ENCODE peak calls at places on chromosomes 6 and 20, in six cellular contexts. F is MV-4-11, O is T-helper 2 cell, B is upper lobe of right lung, X is left ventricle myocardium inferior, N is hepatic stellate cell. Q is an unnamed sample.

GRCh38 chr20:38635721-38636285 is 34.2 kb downstream of the ARHGAP40 start:
- DNase-seq in B (no peak), N (peak), X (no peak), F (peak), O (no peak), Q (peak)

GRCh38 chr6:31834367-31834703 is 6.8 kb downstream of the HSPA1B start:
- DNase-seq in N (peak), X (peak), F (peak), O (peak), B (peak), Q (peak)

GRCh38 chr20:4947817-4948559 is 53.3 kb downstream of the SLC23A2 start:
- DNase-seq in O (no peak), X (no peak), F (no peak), N (no peak), B (no peak), Q (no peak)

GRCh38 chr6:33344771-33345697 is 27.5 kb upstream of the ZBTB22 start:
- DNase-seq in O (peak), X (peak), F (peak), N (peak), B (peak), Q (peak)

GRCh38 chr6:64270083-64270482 is 634.5 kb downstream of the PHF3 start:
- DNase-seq in N (no peak), X (no peak), B (no peak), F (no peak), O (no peak), Q (no peak)

GRCh38 chr6:169675011-169675410 is 26.8 kb downstream of the WDR27 start:
- DNase-seq in F (no peak), O (no peak), N (no peak), B (no peak), X (no peak), Q (no peak)

GRCh38 chr6:2038096-2038495 is 207.3 kb downstream of the GMDS start:
- DNase-seq in O (peak), X (no peak), F (no peak), B (no peak), N (no peak), Q (no peak)

GRCh38 chr6:144232434-144233223 is 52.5 kb upstream of the UTRN start:
- DNase-seq in F (no peak), X (no peak), O (no peak), B (no peak), N (no peak), Q (no peak)

GRCh38 chr6:136720045-136720760 is 72.1 kb downstream of the MAP3K5 start:
- DNase-seq in N (no peak), F (peak), O (no peak), B (no peak), X (no peak), Q (no peak)

GRCh38 chr6:16728513-16729182 is 32.6 kb downstream of the ATXN1 start:
- DNase-seq in B (no peak), N (no peak), F (no peak), X (no peak), O (no peak), Q (no peak)

GRCh38 chr6:156976144-156977088 is 199.2 kb downstream of the ARID1B start:
- DNase-seq in B (no peak), N (no peak), F (no peak), O (no peak), X (no peak), Q (no peak)

GRCh38 chr20:62587757-62588402 is 54.4 kb upstream of the SLCO4A1 start:
- DNase-seq in F (no peak), X (no peak), N (no peak), O (no peak), B (no peak), Q (peak)

GRCh38 chr20:62695448-62696414 is 12.9 kb upstream of the NTSR1 start:
- DNase-seq in F (no peak), B (no peak), X (no peak), N (no peak), O (no peak), Q (no peak)